ENCODE peak calls at places on chromosomes 16 and 17, in five cellular contexts. S is germinal center; V is kidney epithelial cell; F is LoVo; K is stimulated activated CD8-positive, alpha-beta memory T cell treated with anti-CD3 and anti-CD28 coated beads, Interleukin-12 subunit alpha, Interleukin-12 subunit beta, amount 100 ng/mL, for 4 hours. H is an unnamed sample.

GRCh38 chr16:20904507-20905079 is 4.0 kb downstream of the LYRM1 start:
- DNase-seq in S (peak), F (peak), K (no peak), V (no peak), H (no peak)

GRCh38 chr17:74645010-74645409 is 21.5 kb upstream of the CD300E start:
- DNase-seq in K (no peak), F (no peak), S (no peak), V (no peak), H (no peak)

GRCh38 chr16:583470-583814 is 6.4 kb upstream of the RAB40C start:
- DNase-seq in K (no peak), S (no peak), F (no peak), V (no peak), H (no peak)

GRCh38 chr16:87068316-87068715 is 248.9 kb downstream of the C16orf95 start:
- DNase-seq in V (no peak), K (no peak), F (no peak), S (no peak), H (no peak)

GRCh38 chr17:17320188-17320910 is 17.2 kb downstream of the NT5M start:
- DNase-seq in K (no peak), V (no peak), F (no peak), S (no peak), H (no peak)

GRCh38 chr17:44005527-44005864 is 1.1 kb downstream of the NAGS start:
- DNase-seq in K (no peak), V (no peak), S (no peak), F (no peak), H (no peak)

GRCh38 chr16:85211247-85211910 is 99.1 kb upstream of the CIBAR2 start:
- DNase-seq in V (no peak), K (no peak), F (no peak), S (no peak), H (no peak)

GRCh38 chr17:18257268-18257681 is 1.3 kb downstream of the FLII start:
- DNase-seq in S (no peak), F (no peak), K (no peak), V (no peak), H (no peak)

GRCh38 chr16:84599528-84600202 is 18.2 kb downstream of the COTL1 start:
- DNase-seq in V (peak), K (peak), F (no peak), S (peak), H (no peak)

GRCh38 chr17:16456770-16457316 is 35.1 kb downstream of the LRRC75A start:
- DNase-seq in S (no peak), K (no peak), V (no peak), F (no peak), H (no peak)

GRCh38 chr16:81902025-81902424 is 109.2 kb downstream of the SDR42E1 start:
- DNase-seq in V (no peak), S (no peak), K (no peak), F (no peak), H (no peak)

GRCh38 chr17:21275579-21276339 is 8.8 kb upstream of the MAP2K3 start:
- DNase-seq in F (peak), S (peak), K (peak), V (no peak), H (peak)

H was measured in NCI-H460.